ENCODE peak calls at places on chromosomes 11 and 22, in six cellular contexts. T is PC-3, X is cardiac muscle cell, L is stomach, V is keratinocyte, A is thyroid gland. B is an unnamed sample.
A peak's percentile ranks its signal among the peaks of the same experiment; 100 is the strongest.

GRCh38 chr11:27204527-27204926 is 158.5 kb downstream of the CCDC34 start:
- DNase-seq in T (peak; percentile 20), V (no peak), X (no peak), A (no peak), L (no peak), B (peak; percentile 2)

GRCh38 chr22:33380789-33381530 is 322.8 kb upstream of the SYN3 start:
- DNase-seq in X (peak; percentile 85), T (peak; percentile 29), V (peak; percentile 71), L (no peak), A (no peak), B (peak; percentile 21)

GRCh38 chr22:24937114-24937513 is 9.4 kb downstream of the LHFPL7 start:
- DNase-seq in X (peak; percentile 52), V (no peak), A (no peak), L (no peak), T (peak; percentile 49), B (no peak)

GRCh38 chr11:27600656-27601055 is 94.1 kb upstream of the LIN7C start:
- DNase-seq in A (no peak), X (no peak), L (no peak), V (no peak), T (no peak), B (no peak)

GRCh38 chr11:117595440-117595839 is 201.6 kb downstream of the DSCAML1 start:
- DNase-seq in T (no peak), X (no peak), L (no peak), A (no peak), V (no peak), B (no peak)

GRCh38 chr11:123145661-123146060 is 49.4 kb downstream of the CLMP start:
- DNase-seq in A (no peak), X (no peak), T (no peak), L (no peak), V (no peak), B (no peak)

GRCh38 chr11:27397619-27398412 is 34.8 kb upstream of the CCDC34 start:
- DNase-seq in A (no peak), T (no peak), V (no peak), X (no peak), L (no peak), B (no peak)

GRCh38 chr22:24434472-24435322 is 7.3 kb downstream of the ADORA2A start:
- DNase-seq in T (no peak), V (no peak), A (no peak), X (peak; percentile 80), L (peak; percentile 51), B (no peak)

GRCh38 chr11:67422894-67423293 is 5.4 kb upstream of the RPS6KB2 start:
- DNase-seq in V (no peak), A (no peak), L (no peak), X (no peak), T (peak; percentile 80), B (no peak)

GRCh38 chr11:429391-429790 is 12.4 kb downstream of the ANO9 start:
- DNase-seq in V (no peak), L (no peak), A (no peak), X (no peak), T (no peak), B (no peak)

GRCh38 chr11:10122337-10123197 is 171.5 kb downstream of the SBF2 start:
- DNase-seq in A (peak; percentile 6), V (peak; percentile 89), T (peak; percentile 94), L (no peak), X (peak; percentile 53), B (peak; percentile 48)

GRCh38 chr11:134749040-134749586 is 337.1 kb upstream of the B3GAT1 start:
- DNase-seq in X (no peak), T (no peak), A (no peak), V (no peak), L (no peak), B (no peak)

GRCh38 chr11:93059074-93059957 is 89.9 kb downstream of the MTNR1B start:
- DNase-seq in L (no peak), T (no peak), A (peak; percentile 17), V (no peak), X (peak; percentile 77), B (no peak)

GRCh38 chr11:107014871-107015270 is 3.4 kb downstream of the GUCY1A2 start:
- DNase-seq in T (peak; percentile 76), V (no peak), X (peak; percentile 15), L (no peak), A (no peak), B (no peak)

GRCh38 chr11:114612686-114613085 is 17.1 kb upstream of the NXPE4 start:
- DNase-seq in L (no peak), V (no peak), A (no peak), X (no peak), T (no peak), B (no peak)

GRCh38 chr11:70504246-70505020 is 106.1 kb downstream of the CTTN start:
- DNase-seq in T (no peak), V (no peak), A (no peak), L (no peak), X (no peak), B (no peak)

GRCh38 chr11:61828629-61829407 is 718 bp downstream of the FADS2 start:
- DNase-seq in L (no peak), T (peak; percentile 33), A (peak; percentile 85), X (peak; percentile 48), V (no peak), B (peak; percentile 9)
- H3K4me3 ChIP-seq in L (peak overlapping the region; percentile 61), T (peak overlapping the region; percentile 88), A (peak overlapping the region; percentile 42), X (peak overlapping the region; percentile 51), V (peak overlapping the region; percentile 82), B (peak overlapping the region; percentile 37)

GRCh38 chr11:63817758-63818498 is 4.7 kb downstream of the SPINDOC start:
- DNase-seq in X (no peak), V (no peak), T (no peak), L (no peak), A (no peak), B (no peak)

GRCh38 chr11:63813563-63814382 is 517 bp downstream of the SPINDOC start:
- DNase-seq in T (peak; percentile 49), V (no peak), X (peak; percentile 62), A (peak; percentile 65), L (peak; percentile 33), B (peak; percentile 62)

GRCh38 chr11:63814383-63814736 is 1.1 kb downstream of the SPINDOC start:
- DNase-seq in V (no peak), T (peak; percentile 16), A (no peak), L (no peak), X (peak; percentile 6), B (no peak)

GRCh38 chr11:63818609-63819008 is 5.4 kb downstream of the SPINDOC start:
- DNase-seq in A (no peak), T (no peak), V (no peak), L (no peak), X (no peak), B (no peak)

DNA sequence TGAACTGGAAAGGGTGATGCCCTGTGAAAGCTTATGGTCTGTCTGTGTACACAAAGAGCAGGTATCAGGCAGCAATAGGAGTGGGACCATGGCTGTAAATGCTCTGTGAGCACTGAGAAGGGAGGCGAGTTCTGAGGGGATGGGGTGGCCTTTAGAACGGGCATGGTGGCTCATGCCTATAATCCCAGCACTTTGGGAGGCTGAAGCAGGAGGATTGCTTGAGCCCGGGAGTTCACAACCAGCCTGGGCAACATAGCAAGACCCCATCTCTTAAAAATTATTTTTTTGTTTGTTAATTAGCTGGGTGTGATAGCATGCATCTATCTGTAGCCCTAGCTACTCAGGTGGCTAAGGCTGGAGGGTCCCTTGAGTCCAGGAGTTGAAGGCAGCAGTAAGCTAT is 3.5 kb downstream of the SPINDOC start:
- DNase-seq in V (no peak), X (no peak), A (no peak), T (no peak), L (no peak), B (no peak)
- H3K36me3 ChIP-seq in V (peaks cover 17% of the 10 kb centered on the region), X (peaks cover 30% of the 10 kb centered on the region), A (peaks cover 36% of the 10 kb centered on the region), T (peaks cover 36% of the 10 kb centered on the region), L (peaks cover 51% of the 10 kb centered on the region), B (peaks cover 61% of the 10 kb centered on the region)

DNA sequence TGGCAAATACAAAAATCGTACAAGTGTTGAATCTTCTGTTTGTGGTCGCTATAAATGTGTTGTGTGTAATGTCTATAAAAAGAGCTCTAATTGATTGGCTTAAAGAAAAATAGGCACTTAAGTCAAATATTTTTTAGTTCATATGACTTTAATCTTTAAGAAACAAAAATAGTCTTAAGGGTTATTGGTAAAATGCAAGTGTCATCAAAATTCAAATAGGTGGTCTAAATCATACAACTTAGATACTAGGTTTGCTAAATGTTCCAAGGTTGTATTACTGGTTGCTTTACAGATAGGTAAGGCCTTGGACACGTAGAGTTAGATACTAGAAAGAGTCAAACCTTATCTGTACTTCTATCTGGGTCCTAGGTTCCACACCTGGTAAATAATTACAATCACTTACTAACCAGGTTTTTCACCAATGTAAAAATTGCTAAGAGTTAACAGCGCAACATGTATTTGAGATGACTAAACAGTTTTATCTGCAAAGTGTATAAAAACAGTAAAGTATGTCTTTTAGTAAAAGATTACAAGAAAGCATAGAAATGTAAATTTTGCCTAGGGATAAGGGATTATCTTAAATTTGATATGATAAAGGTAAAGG is 91.1 kb upstream of the GNAZ start:
- DNase-seq in T (no peak), A (no peak), X (no peak), L (no peak), V (no peak), B (no peak)
- H3K9me3 ChIP-seq in T (peaks cover 4% of the 10 kb centered on the region), A (no peaks in the 10 kb centered on the region), X (no peaks in the 10 kb centered on the region), L (peaks cover 23% of the 10 kb centered on the region), V (no peaks in the 10 kb centered on the region), B (peaks cover 19% of the 10 kb centered on the region)

DNA sequence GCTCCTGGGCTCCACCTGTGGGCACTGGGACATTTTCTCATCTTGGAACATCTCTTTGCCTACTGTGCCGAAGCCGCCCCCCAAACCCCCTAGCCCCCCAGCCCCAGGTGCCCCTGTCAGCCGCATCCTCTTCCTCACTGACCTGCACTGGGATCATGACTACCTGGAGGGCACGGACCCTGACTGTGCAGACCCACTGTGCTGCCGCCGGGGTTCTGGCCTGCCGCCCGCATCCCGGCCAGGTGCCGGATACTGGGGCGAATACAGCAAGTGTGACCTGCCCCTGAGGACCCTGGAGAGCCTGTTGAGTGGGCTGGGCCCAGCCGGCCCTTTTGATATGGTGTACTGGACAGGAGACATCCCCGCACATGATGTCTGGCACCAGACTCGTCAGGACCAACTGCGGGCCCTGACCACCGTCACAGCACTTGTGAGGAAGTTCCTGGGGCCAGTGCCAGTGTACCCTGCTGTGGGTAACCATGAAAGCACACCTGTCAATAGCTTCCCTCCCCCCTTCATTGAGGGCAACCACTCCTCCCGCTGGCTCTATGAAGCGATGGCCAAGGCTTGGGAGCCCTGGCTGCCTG is 1.4 kb downstream of the SMPD1 start:
- DNase-seq in L (no peak), T (no peak), V (no peak), X (no peak), A (no peak), B (no peak)
- H3K4me3 ChIP-seq in L (peak overlapping the region; percentile 72), T (no peak overlapping the region), V (no peak overlapping the region), X (no peak overlapping the region), A (no peak overlapping the region), B (no peak overlapping the region)